ENCODE peak calls at places on chromosome 3, in eight cellular contexts. T is substantia nigra; X is transverse colon; M is T-helper 2 cell; Z is brain pericyte; V is NT2/D1; N is stimulated activated CD8-positive, alpha-beta memory T cell treated with anti-CD3 and anti-CD28 coated beads, Interleukin-15, amount 100 ng/mL, for 24 hours; E is HEK293T. O is an unnamed sample.

GRCh38 chr3:14775574-14775973 is 43.2 kb upstream of the FGD5 start:
- DNase-seq in E (no peak), V (no peak), Z (no peak), T (no peak), M (no peak), X (no peak), N (no peak), O (no peak)

GRCh38 chr3:25428003-25428861 is at the start of gene RARB:
- DNase-seq in X (peak; percentile 55), N (no peak), M (no peak), V (peak; percentile 52), T (peak; percentile 37), E (peak; percentile 83), Z (peak; percentile 91), O (no peak)

GRCh38 chr3:58494107-58494506 is 2.2 kb downstream of the KCTD6 start:
- DNase-seq in X (no peak), E (no peak), V (no peak), M (no peak), T (no peak), Z (no peak), N (no peak), O (no peak)

GRCh38 chr3:110933786-110934415 is 137.7 kb upstream of the NECTIN3 start:
- DNase-seq in X (no peak), Z (no peak), V (no peak), M (no peak), E (no peak), N (no peak), T (no peak), O (no peak)

GRCh38 chr3:148794357-148794756 is 33.3 kb upstream of the CPB1 start:
- DNase-seq in V (no peak), E (no peak), Z (peak; percentile 84), T (no peak), X (no peak), M (no peak), N (no peak), O (no peak)

GRCh38 chr3:71140477-71140876 is 443.1 kb downstream of the FOXP1 start:
- DNase-seq in V (no peak), T (no peak), M (no peak), X (no peak), N (no peak), E (no peak), Z (no peak), O (no peak)

GRCh38 chr3:74624301-74624700 is 9.8 kb upstream of the CNTN3 start:
- DNase-seq in N (no peak), M (no peak), E (no peak), Z (no peak), V (no peak), T (no peak), X (no peak), O (no peak)

GRCh38 chr3:64830681-64831080 is 142.9 kb upstream of the ADAMTS9 start:
- DNase-seq in T (no peak), X (no peak), E (no peak), N (no peak), Z (no peak), V (no peak), M (no peak), O (no peak)

GRCh38 chr3:166471074-166471753 is 634.0 kb upstream of the BCHE start:
- DNase-seq in E (no peak), T (no peak), V (no peak), Z (no peak), X (no peak), N (no peak), M (no peak), O (no peak)

GRCh38 chr3:11810276-11810675 is 36.4 kb downstream of the TAMM41 start:
- DNase-seq in E (no peak), V (no peak), M (no peak), T (no peak), X (no peak), N (no peak), Z (no peak), O (no peak)

GRCh38 chr3:113660901-113661300 is 35.5 kb downstream of the USF3 start:
- DNase-seq in X (no peak), Z (no peak), E (no peak), N (no peak), M (no peak), T (peak; percentile 5), V (no peak), O (no peak)

GRCh38 chr3:37768107-37768809 is 93.4 kb upstream of the CTDSPL start:
- DNase-seq in E (peak; percentile 54), V (no peak), M (no peak), X (peak; percentile 25), T (no peak), N (no peak), Z (peak; percentile 60), O (no peak)